ENCODE peak calls at places on chromosomes 5 and 9, in seven cellular contexts. One of them, this sample, is unnamed.

GRCh38 chr9:111831371-111832108 is 36.8 kb upstream of the SHOC1 start:
- DNase-seq in T-helper 9 cell: no peak
- DNase-seq in T-cell: no peak
- DNase-seq in psoas muscle: no peak
- DNase-seq in suprapubic skin: no peak
- DNase-seq in T-helper 1 cell: no peak
- DNase-seq in NCI-H1105: no peak
- DNase-seq in this sample: no peak

GRCh38 chr5:15260347-15261278 is 239.4 kb upstream of the FBXL7 start:
- DNase-seq in NCI-H1105: no peak
- DNase-seq in psoas muscle: no peak
- DNase-seq in T-cell: no peak
- DNase-seq in T-helper 9 cell: no peak
- DNase-seq in suprapubic skin: no peak
- DNase-seq in T-helper 1 cell: no peak
- DNase-seq in this sample: no peak

GRCh38 chr9:137317021-137317978 is 15.2 kb upstream of the NRARP start:
- DNase-seq in psoas muscle: no peak
- DNase-seq in suprapubic skin: no peak
- DNase-seq in T-helper 1 cell: no peak
- DNase-seq in T-cell: no peak
- DNase-seq in T-helper 9 cell: no peak
- DNase-seq in NCI-H1105: no peak
- DNase-seq in this sample: peak; percentile 61

GRCh38 chr5:142977363-142978051 is 207.3 kb downstream of the ARHGAP26 start:
- DNase-seq in psoas muscle: no peak
- DNase-seq in T-helper 9 cell: peak; percentile 29
- DNase-seq in suprapubic skin: no peak
- DNase-seq in T-helper 1 cell: peak; percentile 10
- DNase-seq in T-cell: peak; percentile 65
- DNase-seq in NCI-H1105: no peak
- DNase-seq in this sample: no peak

GRCh38 chr5:96072791-96073165 is 111.1 kb upstream of the ELL2 start:
- DNase-seq in T-helper 1 cell: no peak
- DNase-seq in suprapubic skin: no peak
- DNase-seq in psoas muscle: no peak
- DNase-seq in T-helper 9 cell: no peak
- DNase-seq in NCI-H1105: no peak
- DNase-seq in T-cell: no peak
- DNase-seq in this sample: no peak

GRCh38 chr5:14228219-14228618 is 85.1 kb downstream of the TRIO start:
- DNase-seq in T-helper 9 cell: no peak
- DNase-seq in psoas muscle: no peak
- DNase-seq in NCI-H1105: no peak
- DNase-seq in T-cell: no peak
- DNase-seq in suprapubic skin: no peak
- DNase-seq in T-helper 1 cell: no peak
- DNase-seq in this sample: no peak

GRCh38 chr5:179287631-179288030 is 57.6 kb downstream of the ADAMTS2 start:
- DNase-seq in T-helper 1 cell: no peak
- DNase-seq in suprapubic skin: peak; percentile 55
- DNase-seq in NCI-H1105: no peak
- DNase-seq in psoas muscle: peak; percentile 10
- DNase-seq in T-cell: no peak
- DNase-seq in T-helper 9 cell: no peak
- DNase-seq in this sample: peak; percentile 69

GRCh38 chr9:121141706-121142105 is 60.0 kb downstream of the RAB14 start:
- DNase-seq in NCI-H1105: no peak
- DNase-seq in T-cell: no peak
- DNase-seq in psoas muscle: no peak
- DNase-seq in suprapubic skin: no peak
- DNase-seq in T-helper 1 cell: no peak
- DNase-seq in T-helper 9 cell: no peak
- DNase-seq in this sample: no peak

GRCh38 chr5:152274206-152274605 is 130.9 kb downstream of the NMUR2 start:
- DNase-seq in psoas muscle: no peak
- DNase-seq in suprapubic skin: no peak
- DNase-seq in T-cell: no peak
- DNase-seq in T-helper 1 cell: no peak
- DNase-seq in NCI-H1105: no peak
- DNase-seq in T-helper 9 cell: no peak
- DNase-seq in this sample: no peak

GRCh38 chr9:126439402-126439765 is 112.8 kb downstream of the MVB12B start:
- DNase-seq in suprapubic skin: no peak
- DNase-seq in T-cell: no peak
- DNase-seq in T-helper 1 cell: no peak
- DNase-seq in T-helper 9 cell: no peak
- DNase-seq in NCI-H1105: no peak
- DNase-seq in psoas muscle: no peak
- DNase-seq in this sample: no peak

GRCh38 chr5:144487761-144488160 is 317.1 kb downstream of the KCTD16 start:
- DNase-seq in T-cell: no peak
- DNase-seq in psoas muscle: no peak
- DNase-seq in suprapubic skin: no peak
- DNase-seq in T-helper 9 cell: no peak
- DNase-seq in NCI-H1105: no peak
- DNase-seq in T-helper 1 cell: no peak
- DNase-seq in this sample: no peak

GRCh38 chr9:118529210-118529609 is 825.0 kb downstream of the TLR4 start:
- DNase-seq in psoas muscle: no peak
- DNase-seq in NCI-H1105: no peak
- DNase-seq in T-cell: no peak
- DNase-seq in suprapubic skin: no peak
- DNase-seq in T-helper 9 cell: no peak
- DNase-seq in T-helper 1 cell: no peak
- DNase-seq in this sample: no peak

GRCh38 chr5:175700991-175701390 is 43.1 kb downstream of the HRH2 start:
- DNase-seq in psoas muscle: no peak
- DNase-seq in T-cell: no peak
- DNase-seq in T-helper 1 cell: peak; percentile 3
- DNase-seq in T-helper 9 cell: no peak
- DNase-seq in NCI-H1105: no peak
- DNase-seq in suprapubic skin: peak; percentile 52
- DNase-seq in this sample: no peak

GRCh38 chr5:674630-675011 is 18.5 kb downstream of the TPPP start:
- DNase-seq in suprapubic skin: no peak
- DNase-seq in NCI-H1105: no peak
- DNase-seq in T-cell: peak; percentile 22
- DNase-seq in psoas muscle: no peak
- DNase-seq in T-helper 9 cell: peak; percentile 1
- DNase-seq in T-helper 1 cell: no peak
- DNase-seq in this sample: peak; percentile 31

This sample was measured in left lung.